ENCODE peak calls at places on chromosomes 13 and 19, in six cellular contexts. One of them, this sample, is unnamed.

GRCh38 chr13:113087923-113088690 is 17.5 kb upstream of the F7 start:
- DNase-seq in gastrocnemius medialis: no peak
- DNase-seq in IMR-90: no peak
- DNase-seq in H4: no peak
- DNase-seq in GM12865: no peak
- DNase-seq in neuronal stem cell: no peak
- DNase-seq in this sample: no peak

GRCh38 chr13:102770435-102770834 is 3.2 kb downstream of the TEX30 start:
- DNase-seq in gastrocnemius medialis: no peak
- DNase-seq in neuronal stem cell: no peak
- DNase-seq in H4: no peak
- DNase-seq in GM12865: no peak
- DNase-seq in IMR-90: no peak
- DNase-seq in this sample: no peak

GRCh38 chr19:38697641-38698071 is 46.6 kb downstream of the CAPN12 start:
- DNase-seq in H4: no peak
- DNase-seq in gastrocnemius medialis: no peak
- DNase-seq in GM12865: no peak
- DNase-seq in neuronal stem cell: no peak
- DNase-seq in IMR-90: no peak
- DNase-seq in this sample: no peak

GRCh38 chr13:107124129-107124718 is 556.3 kb upstream of the ARGLU1 start:
- DNase-seq in IMR-90: peak; percentile 36
- DNase-seq in H4: no peak
- DNase-seq in gastrocnemius medialis: no peak
- DNase-seq in neuronal stem cell: peak; percentile 37
- DNase-seq in GM12865: no peak
- DNase-seq in this sample: no peak

GRCh38 chr19:15401397-15401710 is 17.4 kb downstream of the AKAP8L start:
- DNase-seq in H4: no peak
- DNase-seq in neuronal stem cell: no peak
- DNase-seq in GM12865: no peak
- DNase-seq in gastrocnemius medialis: no peak
- DNase-seq in IMR-90: no peak
- DNase-seq in this sample: no peak

GRCh38 chr19:33804021-33804799 is 7.5 kb downstream of the KCTD15 start:
- DNase-seq in gastrocnemius medialis: no peak
- DNase-seq in GM12865: no peak
- DNase-seq in neuronal stem cell: no peak
- DNase-seq in IMR-90: peak; percentile 83
- DNase-seq in H4: peak; percentile 73
- DNase-seq in this sample: no peak

GRCh38 chr13:23506071-23506820 is 64.0 kb upstream of the TNFRSF19 start:
- DNase-seq in neuronal stem cell: no peak
- DNase-seq in GM12865: no peak
- DNase-seq in gastrocnemius medialis: no peak
- DNase-seq in H4: peak; percentile 36
- DNase-seq in IMR-90: peak; percentile 39
- DNase-seq in this sample: no peak

GRCh38 chr13:96672016-96672415 is 322.3 kb downstream of the OXGR1 start:
- DNase-seq in H4: no peak
- DNase-seq in gastrocnemius medialis: no peak
- DNase-seq in IMR-90: no peak
- DNase-seq in GM12865: no peak
- DNase-seq in neuronal stem cell: no peak
- DNase-seq in this sample: no peak

GRCh38 chr13:113930711-113931637 is 42.9 kb downstream of the C13orf46 start:
- DNase-seq in H4: no peak
- DNase-seq in GM12865: peak; percentile 48
- DNase-seq in IMR-90: no peak
- DNase-seq in gastrocnemius medialis: peak; percentile 9
- DNase-seq in neuronal stem cell: no peak
- DNase-seq in this sample: no peak

GRCh38 chr13:101621099-101621498 is 168.6 kb downstream of the ITGBL1 start:
- DNase-seq in GM12865: no peak
- DNase-seq in gastrocnemius medialis: no peak
- DNase-seq in H4: no peak
- DNase-seq in IMR-90: no peak
- DNase-seq in neuronal stem cell: no peak
- DNase-seq in this sample: no peak

GRCh38 chr13:45292176-45292575 is 48.8 kb downstream of the TPT1 start:
- DNase-seq in GM12865: no peak
- DNase-seq in H4: no peak
- DNase-seq in gastrocnemius medialis: no peak
- DNase-seq in neuronal stem cell: no peak
- DNase-seq in IMR-90: no peak
- DNase-seq in this sample: no peak

GRCh38 chr19:49042177-49042576 is 1.5 kb upstream of the CGB5 start:
- DNase-seq in H4: no peak
- DNase-seq in IMR-90: no peak
- DNase-seq in GM12865: no peak
- DNase-seq in neuronal stem cell: no peak
- DNase-seq in gastrocnemius medialis: no peak
- DNase-seq in this sample: no peak

GRCh38 chr13:110883539-110883938 is 31.3 kb downstream of the ANKRD10 start:
- DNase-seq in neuronal stem cell: no peak
- DNase-seq in GM12865: no peak
- DNase-seq in gastrocnemius medialis: no peak
- DNase-seq in IMR-90: no peak
- DNase-seq in H4: no peak
- DNase-seq in this sample: no peak